ENCODE peak calls at places on chromosomes 7 and 10, in four cellular contexts. Y, O, X and P are unnamed samples.

GRCh38 chr10:66322261-66322660 is 603.6 kb upstream of the LRRTM3 start:
- DNase-seq in Y (no peak), O (no peak), X (no peak), P (peak)

GRCh38 chr7:43441217-43441616 is 141.7 kb upstream of the STK17A start:
- DNase-seq in Y (no peak), O (no peak), X (no peak), P (no peak)

GRCh38 chr7:151060416-151061234 is 1.2 kb downstream of the SLC4A2 start:
- DNase-seq in Y (peak), O (no peak), X (peak), P (no peak)

GRCh38 chr10:95360122-95360715 is 69.4 kb upstream of the PDLIM1 start:
- DNase-seq in Y (no peak), O (no peak), X (peak), P (no peak)

GRCh38 chr7:140225562-140226249 is 48.9 kb upstream of the KDM7A start:
- DNase-seq in Y (no peak), O (no peak), X (no peak), P (no peak)

GRCh38 chr7:71283802-71284201 is 151.9 kb downstream of the GALNT17 start:
- DNase-seq in Y (no peak), O (no peak), X (no peak), P (no peak)

GRCh38 chr10:106089855-106090254 is 1074.7 kb downstream of the SORCS1 start:
- DNase-seq in Y (no peak), O (no peak), X (no peak), P (no peak)

GRCh38 chr10:121459765-121460453 is 138.3 kb downstream of the FGFR2 start:
- DNase-seq in Y (no peak), O (no peak), X (no peak), P (no peak)

GRCh38 chr7:85175217-85175616 is 11.6 kb downstream of the SEMA3D start:
- DNase-seq in Y (no peak), O (no peak), X (no peak), P (no peak)

GRCh38 chr7:42143605-42144252 is 93.3 kb downstream of the GLI3 start:
- DNase-seq in Y (no peak), O (no peak), X (peak), P (no peak)

GRCh38 chr10:28984431-28984830 is 304.4 kb upstream of the LYZL1 start:
- DNase-seq in Y (peak), O (peak), X (peak), P (peak)

GRCh38 chr10:84665883-84666463 is 337.6 kb downstream of the CCSER2 start:
- DNase-seq in Y (peak), O (no peak), X (no peak), P (no peak)

GRCh38 chr10:81872206-81872605 is 2.8 kb upstream of the NRG3 start:
- DNase-seq in Y (no peak), O (no peak), X (peak), P (no peak)

GRCh38 chr10:13872411-13872810 is 285.6 kb downstream of the PRPF18 start:
- DNase-seq in Y (no peak), O (no peak), X (no peak), P (no peak)

GRCh38 chr7:66016131-66016461 is 34.1 kb upstream of the GUSB start:
- DNase-seq in Y (no peak), O (no peak), X (peak), P (no peak)

GRCh38 chr7:7706556-7706955 is 11.9 kb downstream of the RPA3 start:
- DNase-seq in Y (no peak), O (no peak), X (no peak), P (no peak)

GRCh38 chr10:46236537-46236887 is 50.3 kb upstream of the ANTXRL start:
- DNase-seq in Y (no peak), O (no peak), X (no peak), P (no peak)

GRCh38 chr7:51354434-51354833 is 37.8 kb upstream of the COBL start:
- DNase-seq in Y (no peak), O (no peak), X (no peak), P (no peak)

GRCh38 chr7:136925556-136925955 is 57.1 kb downstream of the CHRM2 start:
- DNase-seq in Y (no peak), O (no peak), X (peak), P (no peak)

GRCh38 chr10:102382871-102383270 is 12.6 kb upstream of the NFKB2 start:
- DNase-seq in Y (no peak), O (no peak), X (no peak), P (no peak)
- TF ChIP-seq POLR2AphosphoS5 in Y (no peak), O (no peak), X (no peak), P (no peak)

GRCh38 chr7:128909605-128910568 is 622 bp downstream of the KCP start:
- DNase-seq in Y (no peak), O (no peak), X (peak), P (no peak)

GRCh38 chr7:128911441-128912031 is 1.0 kb upstream of the KCP start:
- DNase-seq in Y (no peak), O (no peak), X (no peak), P (peak)

GRCh38 chr7:128912281-128912680 is 1.8 kb upstream of the KCP start:
- DNase-seq in Y (no peak), O (no peak), X (no peak), P (no peak)

GRCh38 chr7:128908750-128909385 is 1.6 kb downstream of the KCP start:
- DNase-seq in Y (no peak), O (no peak), X (no peak), P (peak)

GRCh38 chr7:128910569-128910945 is at the start of gene KCP:
- DNase-seq in Y (no peak), O (no peak), X (no peak), P (peak)
- TF ChIP-seq POLR2AphosphoS5 in Y (no peak), O (no peak), X (no peak), P (no peak)

GRCh38 chr10:129410688-129411087 is 56.4 kb upstream of the MGMT start:
- DNase-seq in Y (no peak), O (no peak), X (no peak), P (no peak)
- TF ChIP-seq POLR2AphosphoS5 in Y (no peak), O (no peak), X (no peak), P (no peak)

GRCh38 chr10:43689618-43689954 is 40.9 kb upstream of the ZNF32 start:
- DNase-seq in Y (peak), O (peak), X (no peak), P (peak)

GRCh38 chr10:43689007-43689491 is 40.4 kb upstream of the ZNF32 start:
- DNase-seq in Y (no peak), O (no peak), X (no peak), P (no peak)

GRCh38 chr10:43691503-43691902 is 42.8 kb upstream of the ZNF32 start:
- DNase-seq in Y (no peak), O (no peak), X (no peak), P (no peak)

GRCh38 chr10:43688348-43688892 is 39.7 kb upstream of the ZNF32 start:
- DNase-seq in Y (no peak), O (no peak), X (no peak), P (no peak)

DNA sequence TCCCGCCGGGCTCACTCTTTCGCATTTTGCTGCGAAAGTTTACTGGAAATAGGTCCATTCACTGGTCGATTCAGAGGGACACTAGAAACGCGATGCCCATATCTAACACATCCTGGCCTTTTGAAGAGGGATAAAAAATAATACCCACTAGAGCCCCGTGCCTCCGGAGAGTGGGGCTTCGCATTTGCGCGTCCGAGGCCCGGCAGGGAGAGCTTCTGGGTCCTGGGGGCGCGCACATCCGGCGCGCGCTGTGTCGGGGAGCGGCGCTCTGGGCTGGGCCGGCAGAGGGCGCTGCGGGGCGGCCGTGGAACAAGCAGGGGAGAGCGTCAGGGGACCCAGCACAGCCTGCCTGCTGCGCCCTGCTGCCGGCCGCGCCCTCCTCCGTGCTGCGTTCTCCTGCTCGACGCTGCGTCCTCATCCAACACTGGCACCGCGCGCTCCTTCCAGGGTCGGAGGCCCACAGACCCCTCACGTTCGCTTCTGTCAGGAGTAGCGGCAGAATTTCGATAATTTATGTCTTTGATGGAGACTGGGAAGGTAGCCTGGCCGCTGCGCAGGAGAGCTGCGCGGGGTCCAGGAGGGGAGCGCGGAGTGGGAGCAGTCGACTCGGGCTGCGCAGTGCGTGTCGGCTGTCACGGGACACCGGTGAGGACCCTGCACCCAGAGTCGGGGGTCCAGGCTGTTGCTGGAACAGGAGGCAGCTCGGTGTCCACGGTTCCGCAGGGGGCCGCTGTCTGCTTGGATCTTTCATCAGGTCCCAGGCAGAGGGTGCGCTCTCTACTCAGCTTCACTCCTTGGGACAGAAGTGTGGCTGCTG is 41.5 kb upstream of the ZNF32 start:
- DNase-seq in Y (peak), O (peak), X (peak), P (peak)
- TF ChIP-seq POLR2AphosphoS5 in Y (no peak), O (peak), X (no peak), P (peak)

GRCh38 chr7:105769951-105770628 is 106.3 kb downstream of the ATXN7L1 start:
- DNase-seq in Y (no peak), O (no peak), X (peak), P (no peak)
- TF ChIP-seq POLR2AphosphoS5 in Y (no peak), O (no peak), X (no peak), P (no peak)